ENCODE peak calls at places on chromosomes 2 and 18, in six cellular contexts. One of them, this sample, is unnamed.

GRCh38 chr18:64183674-64184073 is 34.8 kb upstream of the LINC00305 start:
- DNase-seq in IMR-90: no peak
- DNase-seq in HCT116: no peak
- DNase-seq in adipocyte: no peak
- DNase-seq in prostate gland: no peak
- DNase-seq in CD8-positive, alpha-beta memory T cell: no peak
- DNase-seq in this sample: no peak

GRCh38 chr2:122328811-122329210 is 573.4 kb downstream of the TSN start:
- DNase-seq in prostate gland: no peak
- DNase-seq in HCT116: no peak
- DNase-seq in IMR-90: no peak
- DNase-seq in CD8-positive, alpha-beta memory T cell: no peak
- DNase-seq in adipocyte: no peak
- DNase-seq in this sample: no peak

GRCh38 chr2:221467610-221468009 is 104.5 kb downstream of the EPHA4 start:
- DNase-seq in IMR-90: peak; percentile 41
- DNase-seq in adipocyte: peak; percentile 66
- DNase-seq in prostate gland: peak; percentile 47
- DNase-seq in CD8-positive, alpha-beta memory T cell: no peak
- DNase-seq in HCT116: no peak
- DNase-seq in this sample: no peak

GRCh38 chr2:109195193-109196045 is 66.4 kb downstream of the SH3RF3 start:
- DNase-seq in adipocyte: no peak
- DNase-seq in HCT116: no peak
- DNase-seq in prostate gland: no peak
- DNase-seq in CD8-positive, alpha-beta memory T cell: no peak
- DNase-seq in IMR-90: no peak
- DNase-seq in this sample: no peak

GRCh38 chr2:202847693-202848524 is 23.7 kb downstream of the ICA1L start:
- DNase-seq in IMR-90: no peak
- DNase-seq in HCT116: no peak
- DNase-seq in prostate gland: no peak
- DNase-seq in adipocyte: no peak
- DNase-seq in CD8-positive, alpha-beta memory T cell: no peak
- DNase-seq in this sample: no peak

GRCh38 chr2:234676859-234677450 is 180.1 kb upstream of the ARL4C start:
- DNase-seq in prostate gland: no peak
- DNase-seq in IMR-90: no peak
- DNase-seq in HCT116: no peak
- DNase-seq in adipocyte: no peak
- DNase-seq in CD8-positive, alpha-beta memory T cell: no peak
- DNase-seq in this sample: no peak

GRCh38 chr2:120430501-120430830 is 84.5 kb downstream of the INHBB start:
- DNase-seq in IMR-90: no peak
- DNase-seq in prostate gland: no peak
- DNase-seq in adipocyte: no peak
- DNase-seq in CD8-positive, alpha-beta memory T cell: no peak
- DNase-seq in HCT116: no peak
- DNase-seq in this sample: no peak

GRCh38 chr2:19070866-19071265 is 287.6 kb downstream of the OSR1 start:
- DNase-seq in CD8-positive, alpha-beta memory T cell: no peak
- DNase-seq in IMR-90: peak; percentile 54
- DNase-seq in prostate gland: peak; percentile 15
- DNase-seq in HCT116: no peak
- DNase-seq in adipocyte: no peak
- DNase-seq in this sample: no peak

GRCh38 chr2:6808426-6808825 is 57.3 kb downstream of the CMPK2 start:
- DNase-seq in prostate gland: no peak
- DNase-seq in adipocyte: no peak
- DNase-seq in CD8-positive, alpha-beta memory T cell: no peak
- DNase-seq in HCT116: no peak
- DNase-seq in IMR-90: no peak
- DNase-seq in this sample: no peak

GRCh38 chr2:171187819-171188218 is 27.1 kb upstream of the TLK1 start:
- DNase-seq in IMR-90: no peak
- DNase-seq in HCT116: no peak
- DNase-seq in prostate gland: no peak
- DNase-seq in adipocyte: no peak
- DNase-seq in CD8-positive, alpha-beta memory T cell: no peak
- DNase-seq in this sample: no peak

GRCh38 chr2:161570424-161571050 is 53.7 kb upstream of the SLC4A10 start:
- DNase-seq in HCT116: no peak
- DNase-seq in adipocyte: peak; percentile 7
- DNase-seq in IMR-90: no peak
- DNase-seq in CD8-positive, alpha-beta memory T cell: no peak
- DNase-seq in prostate gland: no peak
- DNase-seq in this sample: no peak

GRCh38 chr2:28678175-28678855 is 73.3 kb upstream of the PPP1CB start:
- DNase-seq in CD8-positive, alpha-beta memory T cell: no peak
- DNase-seq in HCT116: no peak
- DNase-seq in adipocyte: no peak
- DNase-seq in IMR-90: no peak
- DNase-seq in prostate gland: no peak
- DNase-seq in this sample: no peak

GRCh38 chr2:215612770-215613169 is 176.9 kb upstream of the FN1 start:
- DNase-seq in HCT116: no peak
- DNase-seq in adipocyte: peak; percentile 75
- DNase-seq in prostate gland: no peak
- DNase-seq in IMR-90: peak; percentile 91
- DNase-seq in CD8-positive, alpha-beta memory T cell: no peak
- DNase-seq in this sample: no peak

GRCh38 chr2:236988690-236989639 is 96.7 kb upstream of the COPS8 start:
- DNase-seq in CD8-positive, alpha-beta memory T cell: no peak
- DNase-seq in adipocyte: peak; percentile 31
- DNase-seq in IMR-90: no peak
- DNase-seq in HCT116: no peak
- DNase-seq in prostate gland: no peak
- DNase-seq in this sample: peak; percentile 74

GRCh38 chr2:12543452-12544220 is 173.1 kb upstream of the TRIB2 start:
- DNase-seq in adipocyte: peak; percentile 92
- DNase-seq in prostate gland: no peak
- DNase-seq in CD8-positive, alpha-beta memory T cell: no peak
- DNase-seq in HCT116: no peak
- DNase-seq in IMR-90: no peak
- DNase-seq in this sample: no peak

GRCh38 chr2:111919362-111919761 is 21.0 kb downstream of the MERTK start:
- DNase-seq in CD8-positive, alpha-beta memory T cell: no peak
- DNase-seq in IMR-90: no peak
- DNase-seq in prostate gland: no peak
- DNase-seq in adipocyte: no peak
- DNase-seq in HCT116: no peak
- DNase-seq in this sample: no peak

GRCh38 chr18:23856466-23857175 is 157.9 kb upstream of the TTC39C start:
- DNase-seq in adipocyte: no peak
- DNase-seq in CD8-positive, alpha-beta memory T cell: no peak
- DNase-seq in HCT116: peak; percentile 32
- DNase-seq in prostate gland: no peak
- DNase-seq in IMR-90: peak; percentile 21
- DNase-seq in this sample: no peak

GRCh38 chr2:240568678-240569522 is 616 bp downstream of the RNPEPL1 start:
- DNase-seq in HCT116: no peak
- DNase-seq in CD8-positive, alpha-beta memory T cell: peak; percentile 81
- DNase-seq in IMR-90: peak; percentile 64
- DNase-seq in prostate gland: peak; percentile 59
- DNase-seq in adipocyte: peak; percentile 76
- DNase-seq in this sample: peak; percentile 74

GRCh38 chr2:98720286-98720685 is 10.6 kb downstream of the MGAT4A start:
- DNase-seq in adipocyte: no peak
- DNase-seq in prostate gland: no peak
- DNase-seq in CD8-positive, alpha-beta memory T cell: no peak
- DNase-seq in IMR-90: no peak
- DNase-seq in HCT116: no peak
- DNase-seq in this sample: no peak

DNA sequence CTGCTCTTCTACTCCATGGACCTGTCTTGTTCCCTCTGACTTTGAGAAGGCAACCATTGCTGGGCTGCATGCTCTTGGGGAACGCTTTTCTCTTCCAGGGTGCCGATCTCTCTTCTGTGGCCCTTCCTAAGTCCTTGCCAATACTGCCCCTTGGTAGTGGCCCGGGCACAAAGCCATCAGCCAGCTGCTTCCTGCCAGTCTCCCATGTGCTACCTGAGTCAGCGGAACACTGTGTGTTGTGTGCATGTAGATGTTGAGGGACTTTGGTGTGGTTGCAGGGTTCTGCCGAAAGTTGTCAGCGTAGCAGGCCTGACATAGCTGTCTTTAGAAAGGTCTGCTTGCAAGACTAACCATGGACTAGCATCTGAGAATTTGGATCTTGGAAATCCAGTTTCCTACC is 35.4 kb downstream of the MGAT5 start:
- DNase-seq in IMR-90: no peak
- DNase-seq in HCT116: no peak
- DNase-seq in adipocyte: no peak
- DNase-seq in prostate gland: no peak
- DNase-seq in CD8-positive, alpha-beta memory T cell: no peak
- DNase-seq in this sample: no peak
- H3K4me1 ChIP-seq in IMR-90: peaks cover 7% of the 10 kb centered on the region
- H3K4me1 ChIP-seq in HCT116: no peaks in the 10 kb centered on the region
- H3K4me1 ChIP-seq in adipocyte: peaks cover 15% of the 10 kb centered on the region
- H3K4me1 ChIP-seq in prostate gland: no peaks in the 10 kb centered on the region
- H3K4me1 ChIP-seq in CD8-positive, alpha-beta memory T cell: peaks cover 70% of the 10 kb centered on the region
- H3K4me1 ChIP-seq in this sample: peaks cover 16% of the 10 kb centered on the region

GRCh38 chr2:69770747-69771146 is 28.8 kb downstream of the ANXA4 start:
- DNase-seq in HCT116: no peak
- DNase-seq in prostate gland: no peak
- DNase-seq in adipocyte: no peak
- DNase-seq in CD8-positive, alpha-beta memory T cell: no peak
- DNase-seq in IMR-90: no peak
- DNase-seq in this sample: no peak
- H3K4me1 ChIP-seq in HCT116: peaks cover 80% of the 10 kb centered on the region
- H3K4me1 ChIP-seq in prostate gland: peaks cover 3% of the 10 kb centered on the region
- H3K4me1 ChIP-seq in adipocyte: peaks cover 56% of the 10 kb centered on the region
- H3K4me1 ChIP-seq in CD8-positive, alpha-beta memory T cell: peaks cover 26% of the 10 kb centered on the region
- H3K4me1 ChIP-seq in IMR-90: peaks cover 20% of the 10 kb centered on the region
- H3K4me1 ChIP-seq in this sample: peaks cover 100% of the 10 kb centered on the region

GRCh38 chr18:1015777-1016176 is 111.1 kb downstream of the ADCYAP1 start:
- DNase-seq in IMR-90: no peak
- DNase-seq in adipocyte: no peak
- DNase-seq in HCT116: no peak
- DNase-seq in CD8-positive, alpha-beta memory T cell: no peak
- DNase-seq in prostate gland: no peak
- DNase-seq in this sample: no peak

GRCh38 chr18:1017679-1018078 is 113.0 kb downstream of the ADCYAP1 start:
- DNase-seq in IMR-90: no peak
- DNase-seq in HCT116: no peak
- DNase-seq in adipocyte: no peak
- DNase-seq in CD8-positive, alpha-beta memory T cell: no peak
- DNase-seq in prostate gland: no peak
- DNase-seq in this sample: no peak

GRCh38 chr18:1020731-1021344 is 116.2 kb downstream of the ADCYAP1 start:
- DNase-seq in adipocyte: no peak
- DNase-seq in CD8-positive, alpha-beta memory T cell: no peak
- DNase-seq in HCT116: no peak
- DNase-seq in IMR-90: no peak
- DNase-seq in prostate gland: no peak
- DNase-seq in this sample: no peak

GRCh38 chr18:1017227-1017626 is 112.6 kb downstream of the ADCYAP1 start:
- DNase-seq in HCT116: no peak
- DNase-seq in prostate gland: no peak
- DNase-seq in CD8-positive, alpha-beta memory T cell: no peak
- DNase-seq in adipocyte: no peak
- DNase-seq in IMR-90: no peak
- DNase-seq in this sample: no peak

DNA sequence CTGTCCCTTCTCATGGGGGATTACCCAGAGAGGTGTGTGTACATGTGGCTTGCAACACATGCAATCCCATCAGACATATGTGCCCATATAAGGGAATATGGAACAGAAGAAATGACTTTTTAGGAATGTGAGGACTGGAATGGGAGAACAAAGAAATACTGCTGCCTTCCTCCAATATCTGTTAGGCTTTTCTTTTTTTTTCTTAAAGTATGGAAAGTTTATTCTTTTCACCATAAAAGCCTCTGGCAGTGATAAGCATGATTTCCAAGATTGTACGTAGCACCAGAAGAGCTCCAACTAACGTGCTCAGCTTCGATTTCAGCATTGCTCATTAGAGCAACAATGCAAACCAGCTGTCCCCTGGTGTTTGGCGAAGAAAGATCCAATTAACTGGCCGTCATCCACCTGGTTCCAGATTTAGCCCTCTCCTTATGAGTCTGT is 113.6 kb downstream of the ADCYAP1 start:
- DNase-seq in prostate gland: no peak
- DNase-seq in HCT116: no peak
- DNase-seq in adipocyte: peak; percentile 42
- DNase-seq in IMR-90: peak; percentile 10
- DNase-seq in CD8-positive, alpha-beta memory T cell: no peak
- DNase-seq in this sample: no peak
- H3K4me1 ChIP-seq in prostate gland: no peaks in the 10 kb centered on the region
- H3K4me1 ChIP-seq in HCT116: no peaks in the 10 kb centered on the region
- H3K4me1 ChIP-seq in adipocyte: peaks cover 32% of the 10 kb centered on the region
- H3K4me1 ChIP-seq in IMR-90: no peaks in the 10 kb centered on the region
- H3K4me1 ChIP-seq in CD8-positive, alpha-beta memory T cell: no peaks in the 10 kb centered on the region
- H3K4me1 ChIP-seq in this sample: no peaks in the 10 kb centered on the region

DNA sequence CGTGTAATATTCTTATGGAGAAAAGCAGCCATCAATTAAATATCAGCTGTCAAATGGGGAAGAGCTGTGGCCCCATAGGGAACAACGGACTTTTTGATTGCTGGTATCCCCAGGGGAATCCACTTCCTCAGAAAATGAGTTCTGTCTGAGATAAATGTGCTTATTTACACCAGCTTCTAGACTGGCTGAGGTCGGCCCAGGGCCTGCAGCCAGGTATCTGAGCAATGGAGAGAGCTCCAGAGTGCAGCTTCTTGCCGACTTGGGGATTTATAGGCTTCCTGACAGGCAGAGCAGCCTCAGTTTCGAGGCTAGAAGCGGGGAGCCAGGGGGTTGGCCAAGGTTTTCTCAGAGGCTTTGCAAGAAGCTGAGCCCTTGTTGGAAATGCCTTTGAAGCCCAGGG is 67.2 kb downstream of the MCFD2 start:
- DNase-seq in prostate gland: no peak
- DNase-seq in HCT116: no peak
- DNase-seq in adipocyte: no peak
- DNase-seq in IMR-90: no peak
- DNase-seq in CD8-positive, alpha-beta memory T cell: no peak
- DNase-seq in this sample: no peak
- H3K4me1 ChIP-seq in prostate gland: peaks cover 10% of the 10 kb centered on the region
- H3K4me1 ChIP-seq in HCT116: peaks cover 77% of the 10 kb centered on the region
- H3K4me1 ChIP-seq in adipocyte: peaks cover 63% of the 10 kb centered on the region
- H3K4me1 ChIP-seq in IMR-90: peaks cover 50% of the 10 kb centered on the region
- H3K4me1 ChIP-seq in CD8-positive, alpha-beta memory T cell: no peaks in the 10 kb centered on the region
- H3K4me1 ChIP-seq in this sample: peaks cover 54% of the 10 kb centered on the region

GRCh38 chr2:45130758-45131157 is 121.5 kb upstream of the SIX2 start:
- DNase-seq in HCT116: no peak
- DNase-seq in CD8-positive, alpha-beta memory T cell: no peak
- DNase-seq in adipocyte: no peak
- DNase-seq in prostate gland: no peak
- DNase-seq in IMR-90: no peak
- DNase-seq in this sample: no peak

GRCh38 chr2:45131587-45131986 is 122.3 kb upstream of the SIX2 start:
- DNase-seq in adipocyte: no peak
- DNase-seq in prostate gland: no peak
- DNase-seq in CD8-positive, alpha-beta memory T cell: no peak
- DNase-seq in HCT116: no peak
- DNase-seq in IMR-90: no peak
- DNase-seq in this sample: no peak

GRCh38 chr2:45127321-45127720 is 118.1 kb upstream of the SIX2 start:
- DNase-seq in HCT116: no peak
- DNase-seq in IMR-90: no peak
- DNase-seq in prostate gland: no peak
- DNase-seq in CD8-positive, alpha-beta memory T cell: no peak
- DNase-seq in adipocyte: no peak
- DNase-seq in this sample: no peak

GRCh38 chr2:45127891-45128290 is 118.6 kb upstream of the SIX2 start:
- DNase-seq in HCT116: no peak
- DNase-seq in prostate gland: no peak
- DNase-seq in CD8-positive, alpha-beta memory T cell: no peak
- DNase-seq in adipocyte: no peak
- DNase-seq in IMR-90: no peak
- DNase-seq in this sample: no peak

GRCh38 chr2:45128580-45128997 is 119.3 kb upstream of the SIX2 start:
- DNase-seq in prostate gland: no peak
- DNase-seq in CD8-positive, alpha-beta memory T cell: no peak
- DNase-seq in IMR-90: peak; percentile 94
- DNase-seq in HCT116: no peak
- DNase-seq in adipocyte: peak; percentile 91
- DNase-seq in this sample: no peak
- H3K4me1 ChIP-seq in prostate gland: no peaks in the 10 kb centered on the region
- H3K4me1 ChIP-seq in CD8-positive, alpha-beta memory T cell: no peaks in the 10 kb centered on the region
- H3K4me1 ChIP-seq in IMR-90: peaks cover 10% of the 10 kb centered on the region
- H3K4me1 ChIP-seq in HCT116: peaks cover 7% of the 10 kb centered on the region
- H3K4me1 ChIP-seq in adipocyte: peaks cover 29% of the 10 kb centered on the region
- H3K4me1 ChIP-seq in this sample: no peaks in the 10 kb centered on the region

This sample was measured in stomach.